ENCODE peak calls at places on chromosomes 1 and 21, in six cellular contexts. F, Z, B, T, G and M are unnamed samples.

GRCh38 chr1:183218981-183219621 is 33.0 kb downstream of the LAMC2 start:
- DNase-seq in F (peak; percentile 78), Z (no peak), B (peak; percentile 33), T (no peak), G (no peak), M (no peak)

GRCh38 chr21:20814090-20814489 is 184.1 kb upstream of the NCAM2 start:
- DNase-seq in F (no peak), Z (no peak), B (no peak), T (no peak), G (no peak), M (no peak)

GRCh38 chr1:242523282-242523967 is 1.1 kb downstream of the PLD5 start:
- DNase-seq in F (no peak), Z (no peak), B (no peak), T (peak; percentile 54), G (no peak), M (no peak)

GRCh38 chr1:30101477-30102227 is 621.7 kb downstream of the MATN1 start:
- DNase-seq in F (no peak), Z (no peak), B (no peak), T (peak; percentile 57), G (no peak), M (no peak)

GRCh38 chr1:54222711-54223110 is 22.7 kb downstream of the MRPL37 start:
- DNase-seq in F (no peak), Z (no peak), B (no peak), T (no peak), G (no peak), M (no peak)

GRCh38 chr1:91783423-91784162 is 102.4 kb downstream of the TGFBR3 start:
- DNase-seq in F (no peak), Z (no peak), B (no peak), T (no peak), G (no peak), M (no peak)

GRCh38 chr1:183896466-183897026 is 91.6 kb downstream of the RGL1 start:
- DNase-seq in F (no peak), Z (no peak), B (peak; percentile 21), T (no peak), G (no peak), M (no peak)

GRCh38 chr1:243903904-243904303 is 53.9 kb upstream of the AKT3 start:
- DNase-seq in F (no peak), Z (no peak), B (no peak), T (no peak), G (no peak), M (no peak)

GRCh38 chr1:93817819-93818569 is 61.0 kb downstream of the DNTTIP2 start:
- DNase-seq in F (no peak), Z (no peak), B (peak; percentile 34), T (no peak), G (no peak), M (no peak)